ENCODE peak calls at places on chromosomes 1 and 21, in four cellular contexts. One of them, this sample, is unnamed.

GRCh38 chr1:84689514-84690396 is 506 bp downstream of the SSX2IP start:
- DNase-seq in K562: peak
- DNase-seq in SK-N-SH: no peak
- DNase-seq in GM12878: no peak
- DNase-seq in this sample: peak

GRCh38 chr1:35708179-35708891 is 10.3 kb downstream of the C1orf216 start:
- DNase-seq in K562: peak
- DNase-seq in SK-N-SH: peak
- DNase-seq in GM12878: no peak
- DNase-seq in this sample: no peak

GRCh38 chr1:27349784-27350672 is 8.2 kb downstream of the SYTL1 start:
- DNase-seq in K562: no peak
- DNase-seq in SK-N-SH: peak
- DNase-seq in GM12878: no peak
- DNase-seq in this sample: peak

GRCh38 chr1:24896596-24897262 is 33.3 kb downstream of the RUNX3 start:
- DNase-seq in K562: no peak
- DNase-seq in SK-N-SH: no peak
- DNase-seq in GM12878: no peak
- DNase-seq in this sample: no peak

GRCh38 chr1:235206533-235207201 is 45.6 kb upstream of the RBM34 start:
- DNase-seq in K562: peak
- DNase-seq in SK-N-SH: no peak
- DNase-seq in GM12878: no peak
- DNase-seq in this sample: peak

GRCh38 chr1:55353709-55354620 is 138.8 kb upstream of the USP24 start:
- DNase-seq in K562: no peak
- DNase-seq in SK-N-SH: no peak
- DNase-seq in GM12878: no peak
- DNase-seq in this sample: peak

GRCh38 chr1:246690100-246690499 is 34.1 kb upstream of the SCCPDH start:
- DNase-seq in K562: no peak
- DNase-seq in SK-N-SH: no peak
- DNase-seq in GM12878: no peak
- DNase-seq in this sample: no peak

GRCh38 chr1:2025491-2025981 is 6.4 kb downstream of the GABRD start:
- DNase-seq in K562: no peak
- DNase-seq in SK-N-SH: no peak
- DNase-seq in GM12878: no peak
- DNase-seq in this sample: no peak

GRCh38 chr1:231630558-231631205 is 4.1 kb downstream of the DISC1 start:
- DNase-seq in K562: no peak
- DNase-seq in SK-N-SH: no peak
- DNase-seq in GM12878: no peak
- DNase-seq in this sample: peak

GRCh38 chr1:14939527-14940284 is 213.8 kb upstream of the TMEM51 start:
- DNase-seq in K562: peak
- DNase-seq in SK-N-SH: no peak
- DNase-seq in GM12878: no peak
- DNase-seq in this sample: peak

GRCh38 chr1:149886396-149887195 is 12.8 kb upstream of the BOLA1 start:
- DNase-seq in K562: peak
- DNase-seq in SK-N-SH: peak
- DNase-seq in GM12878: peak
- DNase-seq in this sample: peak

GRCh38 chr1:6785721-6786505 is 659 bp downstream of the CAMTA1 start:
- DNase-seq in K562: peak
- DNase-seq in SK-N-SH: peak
- DNase-seq in GM12878: no peak
- DNase-seq in this sample: peak

GRCh38 chr1:218259800-218260199 is 25.3 kb upstream of the RRP15 start:
- DNase-seq in K562: peak
- DNase-seq in SK-N-SH: no peak
- DNase-seq in GM12878: no peak
- DNase-seq in this sample: no peak

GRCh38 chr1:113140588-113141446 is 67.8 kb downstream of the LRIG2 start:
- DNase-seq in K562: peak
- DNase-seq in SK-N-SH: peak
- DNase-seq in GM12878: peak
- DNase-seq in this sample: peak

GRCh38 chr1:53559391-53559815 is 100.2 kb downstream of the DMRTB1 start:
- DNase-seq in K562: no peak
- DNase-seq in SK-N-SH: peak
- DNase-seq in GM12878: no peak
- DNase-seq in this sample: no peak

GRCh38 chr21:32770514-32771133 is 931 bp downstream of the PAXBP1 start:
- DNase-seq in K562: peak
- DNase-seq in SK-N-SH: no peak
- DNase-seq in GM12878: no peak
- DNase-seq in this sample: peak

GRCh38 chr1:155013632-155014031 is 11.0 kb downstream of the ZBTB7B start:
- DNase-seq in K562: peak
- DNase-seq in SK-N-SH: no peak
- DNase-seq in GM12878: no peak
- DNase-seq in this sample: no peak

GRCh38 chr1:174131032-174131638 is 28.2 kb upstream of the RABGAP1L start:
- DNase-seq in K562: no peak
- DNase-seq in SK-N-SH: no peak
- DNase-seq in GM12878: no peak
- DNase-seq in this sample: no peak

GRCh38 chr1:236172041-236172579 is 29.8 kb downstream of the GPR137B start:
- DNase-seq in K562: no peak
- DNase-seq in SK-N-SH: no peak
- DNase-seq in GM12878: no peak
- DNase-seq in this sample: no peak

GRCh38 chr1:215793210-215793609 is 226.1 kb downstream of the KCTD3 start:
- DNase-seq in K562: no peak
- DNase-seq in SK-N-SH: no peak
- DNase-seq in GM12878: no peak
- DNase-seq in this sample: peak

GRCh38 chr1:236800002-236800620 is 5.0 kb downstream of the MTR start:
- DNase-seq in K562: no peak
- DNase-seq in SK-N-SH: no peak
- DNase-seq in GM12878: no peak
- DNase-seq in this sample: peak

GRCh38 chr21:38386967-38387366 is 111.3 kb downstream of the ERG start:
- DNase-seq in K562: no peak
- DNase-seq in SK-N-SH: no peak
- DNase-seq in GM12878: no peak
- DNase-seq in this sample: no peak

GRCh38 chr1:108592030-108592759 is 32.3 kb downstream of the EEIG2 start:
- DNase-seq in K562: no peak
- DNase-seq in SK-N-SH: no peak
- DNase-seq in GM12878: no peak
- DNase-seq in this sample: no peak

GRCh38 chr1:108597041-108597440 is 37.1 kb downstream of the EEIG2 start:
- DNase-seq in K562: no peak
- DNase-seq in SK-N-SH: no peak
- DNase-seq in GM12878: no peak
- DNase-seq in this sample: no peak

GRCh38 chr1:108598340-108598739 is 38.4 kb downstream of the EEIG2 start:
- DNase-seq in K562: no peak
- DNase-seq in SK-N-SH: no peak
- DNase-seq in GM12878: no peak
- DNase-seq in this sample: peak

GRCh38 chr1:108593448-108593847 is 33.5 kb downstream of the EEIG2 start:
- DNase-seq in K562: no peak
- DNase-seq in SK-N-SH: no peak
- DNase-seq in GM12878: no peak
- DNase-seq in this sample: no peak

GRCh38 chr1:108595510-108595909 is 35.6 kb downstream of the EEIG2 start:
- DNase-seq in K562: no peak
- DNase-seq in SK-N-SH: no peak
- DNase-seq in GM12878: no peak
- DNase-seq in this sample: peak
- TF ChIP-seq RCOR1 in K562: no peak
- TF ChIP-seq RCOR1 in SK-N-SH: no peak
- TF ChIP-seq RCOR1 in GM12878: no peak
- TF ChIP-seq RCOR1 in this sample: no peak

GRCh38 chr1:171141336-171142051 is 43.6 kb upstream of the FMO2 start:
- DNase-seq in K562: no peak
- DNase-seq in SK-N-SH: no peak
- DNase-seq in GM12878: no peak
- DNase-seq in this sample: peak
- H2AFZ ChIP-seq in K562: no peak
- H2AFZ ChIP-seq in SK-N-SH: no peak
- H2AFZ ChIP-seq in GM12878: no peak
- H2AFZ ChIP-seq in this sample: no peak

GRCh38 chr1:228543396-228543795 is 56.2 kb downstream of the RNF187 start:
- DNase-seq in K562: no peak
- DNase-seq in SK-N-SH: no peak
- DNase-seq in GM12878: no peak
- DNase-seq in this sample: no peak
- TF ChIP-seq RCOR1 in K562: no peak
- TF ChIP-seq RCOR1 in SK-N-SH: no peak
- TF ChIP-seq RCOR1 in GM12878: no peak
- TF ChIP-seq RCOR1 in this sample: no peak

GRCh38 chr1:52549267-52549666 is 3.6 kb downstream of the TUT4 start:
- DNase-seq in K562: no peak
- DNase-seq in SK-N-SH: no peak
- DNase-seq in GM12878: no peak
- DNase-seq in this sample: no peak
- H2AFZ ChIP-seq in K562: no peak
- H2AFZ ChIP-seq in SK-N-SH: no peak
- H2AFZ ChIP-seq in GM12878: no peak
- H2AFZ ChIP-seq in this sample: no peak

GRCh38 chr1:30912913-30913652 is 4.5 kb upstream of the SDC3 start:
- DNase-seq in K562: no peak
- DNase-seq in SK-N-SH: peak
- DNase-seq in GM12878: no peak
- DNase-seq in this sample: no peak

GRCh38 chr1:30915491-30916230 is 7.1 kb upstream of the SDC3 start:
- DNase-seq in K562: no peak
- DNase-seq in SK-N-SH: no peak
- DNase-seq in GM12878: no peak
- DNase-seq in this sample: no peak

GRCh38 chr1:30916296-30916695 is 7.7 kb upstream of the SDC3 start:
- DNase-seq in K562: no peak
- DNase-seq in SK-N-SH: no peak
- DNase-seq in GM12878: no peak
- DNase-seq in this sample: no peak

GRCh38 chr1:30914931-30915330 is 6.4 kb upstream of the SDC3 start:
- DNase-seq in K562: no peak
- DNase-seq in SK-N-SH: no peak
- DNase-seq in GM12878: no peak
- DNase-seq in this sample: no peak

GRCh38 chr1:30914587-30914922 is 6.0 kb upstream of the SDC3 start:
- DNase-seq in K562: no peak
- DNase-seq in SK-N-SH: no peak
- DNase-seq in GM12878: no peak
- DNase-seq in this sample: no peak
- TF ChIP-seq RCOR1 in K562: no peak
- TF ChIP-seq RCOR1 in SK-N-SH: no peak
- TF ChIP-seq RCOR1 in GM12878: no peak
- TF ChIP-seq RCOR1 in this sample: no peak

GRCh38 chr1:33359931-33360330 is 39.0 kb upstream of the A3GALT2 start:
- DNase-seq in K562: no peak
- DNase-seq in SK-N-SH: no peak
- DNase-seq in GM12878: no peak
- DNase-seq in this sample: no peak
- H2AFZ ChIP-seq in K562: no peak
- H2AFZ ChIP-seq in SK-N-SH: no peak
- H2AFZ ChIP-seq in GM12878: no peak
- H2AFZ ChIP-seq in this sample: no peak

DNA sequence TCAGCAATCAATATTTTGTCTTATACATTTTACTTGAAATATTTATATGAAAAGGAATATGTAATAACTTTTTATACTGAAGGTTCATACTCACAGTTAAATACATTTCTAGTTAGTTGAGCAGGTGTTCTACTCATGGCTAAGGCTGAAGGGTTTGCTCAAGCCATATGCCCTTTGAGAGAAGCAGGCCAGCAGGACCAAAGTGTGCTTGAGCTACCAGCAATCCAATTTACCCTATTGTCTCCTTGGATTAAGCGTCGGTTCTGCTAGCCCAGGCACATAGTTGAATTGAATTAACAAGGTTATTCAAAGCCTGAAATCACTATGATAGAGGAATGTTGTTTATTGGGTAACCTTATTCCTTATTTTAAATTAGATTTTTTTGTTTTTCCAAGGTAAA is 151.5 kb upstream of the BACE2 start:
- DNase-seq in K562: no peak
- DNase-seq in SK-N-SH: no peak
- DNase-seq in GM12878: no peak
- DNase-seq in this sample: no peak
- TF ChIP-seq RCOR1 in K562: no peak
- TF ChIP-seq RCOR1 in SK-N-SH: no peak
- TF ChIP-seq RCOR1 in GM12878: no peak
- TF ChIP-seq RCOR1 in this sample: no peak

GRCh38 chr21:41656946-41657525 is 109.8 kb downstream of the RIPK4 start:
- DNase-seq in K562: no peak
- DNase-seq in SK-N-SH: no peak
- DNase-seq in GM12878: no peak
- DNase-seq in this sample: no peak
- H2AFZ ChIP-seq in K562: no peak
- H2AFZ ChIP-seq in SK-N-SH: no peak
- H2AFZ ChIP-seq in GM12878: no peak
- H2AFZ ChIP-seq in this sample: no peak

GRCh38 chr21:43692949-43693348 is 26.0 kb upstream of the PDXK start:
- DNase-seq in K562: no peak
- DNase-seq in SK-N-SH: no peak
- DNase-seq in GM12878: no peak
- DNase-seq in this sample: no peak
- TF ChIP-seq RCOR1 in K562: no peak
- TF ChIP-seq RCOR1 in SK-N-SH: no peak
- TF ChIP-seq RCOR1 in GM12878: no peak
- TF ChIP-seq RCOR1 in this sample: no peak

DNA sequence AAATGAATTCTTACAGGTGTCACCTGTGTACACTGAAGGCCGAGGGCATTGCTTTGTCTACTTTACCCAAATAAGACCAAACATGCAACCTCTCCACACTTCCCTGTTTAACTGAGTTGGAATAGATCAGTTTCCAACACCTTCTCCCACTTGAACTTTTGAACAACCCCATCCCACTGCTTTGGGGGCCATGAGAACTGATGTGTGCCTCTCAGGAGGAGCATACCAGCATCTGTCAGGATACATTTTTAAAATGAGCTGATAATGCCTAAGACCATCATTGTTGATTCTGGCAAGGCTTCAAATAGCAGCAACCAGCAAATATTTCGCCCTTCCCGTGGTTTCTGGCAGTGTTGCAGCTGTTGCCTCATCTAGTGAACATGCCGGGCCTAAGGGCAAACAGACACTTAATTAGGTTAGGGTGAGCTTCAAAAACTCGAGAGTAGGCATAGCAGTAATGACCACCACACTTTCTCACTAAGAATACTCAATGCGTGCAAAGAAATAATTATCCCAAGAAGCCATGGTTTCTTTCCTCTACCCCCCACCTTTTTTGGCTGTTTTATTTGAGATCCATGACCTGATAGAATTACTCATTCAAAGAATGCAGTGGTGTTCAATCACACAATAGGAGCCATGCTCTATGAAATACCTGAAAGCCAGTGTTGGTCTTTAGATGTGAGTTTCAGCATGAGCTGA is 63.7 kb downstream of the MAP10 start:
- DNase-seq in K562: no peak
- DNase-seq in SK-N-SH: peak
- DNase-seq in GM12878: no peak
- DNase-seq in this sample: peak
- H2AFZ ChIP-seq in K562: no peak
- H2AFZ ChIP-seq in SK-N-SH: no peak
- H2AFZ ChIP-seq in GM12878: no peak
- H2AFZ ChIP-seq in this sample: peak